ENCODE peak calls at places on chromosomes 6 and 20, in six cellular contexts. One of them, this sample, is unnamed.
A peak's percentile ranks its signal among the peaks of the same experiment; 100 is the strongest.

GRCh38 chr6:149007846-149008245 is 261.0 kb downstream of the UST start:
- DNase-seq in neuronal stem cell: no peak
- DNase-seq in NCI-H1417: no peak
- DNase-seq in B cell: no peak
- DNase-seq in SW480: no peak
- DNase-seq in GM20000: no peak
- DNase-seq in this sample: no peak

GRCh38 chr6:7882505-7883257 is 27.9 kb downstream of the TXNDC5 start:
- DNase-seq in neuronal stem cell: no peak
- DNase-seq in NCI-H1417: no peak
- DNase-seq in B cell: no peak
- DNase-seq in SW480: no peak
- DNase-seq in GM20000: no peak
- DNase-seq in this sample: no peak

GRCh38 chr6:126661646-126662045 is 321.7 kb downstream of the CENPW start:
- DNase-seq in neuronal stem cell: no peak
- DNase-seq in NCI-H1417: no peak
- DNase-seq in B cell: no peak
- DNase-seq in SW480: no peak
- DNase-seq in GM20000: no peak
- DNase-seq in this sample: no peak

GRCh38 chr6:168962886-168963285 is 290.8 kb downstream of the THBS2 start:
- DNase-seq in neuronal stem cell: no peak
- DNase-seq in NCI-H1417: no peak
- DNase-seq in B cell: no peak
- DNase-seq in SW480: no peak
- DNase-seq in GM20000: no peak
- DNase-seq in this sample: no peak

GRCh38 chr20:47125553-47126373 is 230.7 kb downstream of the ZMYND8 start:
- DNase-seq in neuronal stem cell: peak; percentile 69
- DNase-seq in NCI-H1417: peak; percentile 64
- DNase-seq in B cell: no peak
- DNase-seq in SW480: no peak
- DNase-seq in GM20000: no peak
- DNase-seq in this sample: no peak

GRCh38 chr6:27836783-27837635 is 75.2 kb downstream of the OR2B2 start:
- DNase-seq in neuronal stem cell: no peak
- DNase-seq in NCI-H1417: peak; percentile 91
- DNase-seq in B cell: peak; percentile 39
- DNase-seq in SW480: peak; percentile 93
- DNase-seq in GM20000: peak; percentile 51
- DNase-seq in this sample: peak; percentile 66

GRCh38 chr6:11795403-11795802 is 16.8 kb upstream of the ADTRP start:
- DNase-seq in neuronal stem cell: no peak
- DNase-seq in NCI-H1417: no peak
- DNase-seq in B cell: no peak
- DNase-seq in SW480: no peak
- DNase-seq in GM20000: no peak
- DNase-seq in this sample: no peak

GRCh38 chr6:14441371-14441781 is 323.8 kb downstream of the CD83 start:
- DNase-seq in neuronal stem cell: peak; percentile 68
- DNase-seq in NCI-H1417: peak; percentile 95
- DNase-seq in B cell: no peak
- DNase-seq in SW480: no peak
- DNase-seq in GM20000: no peak
- DNase-seq in this sample: no peak

GRCh38 chr6:79712144-79712543 is 81.0 kb downstream of the SH3BGRL2 start:
- DNase-seq in neuronal stem cell: no peak
- DNase-seq in NCI-H1417: no peak
- DNase-seq in B cell: no peak
- DNase-seq in SW480: no peak
- DNase-seq in GM20000: no peak
- DNase-seq in this sample: no peak

GRCh38 chr6:33592595-33593413 is 12.7 kb upstream of the BAK1 start:
- DNase-seq in neuronal stem cell: no peak
- DNase-seq in NCI-H1417: no peak
- DNase-seq in B cell: peak; percentile 85
- DNase-seq in SW480: peak; percentile 57
- DNase-seq in GM20000: peak; percentile 58
- DNase-seq in this sample: peak; percentile 75

GRCh38 chr6:117194978-117195377 is 70.4 kb upstream of the VGLL2 start:
- DNase-seq in neuronal stem cell: no peak
- DNase-seq in NCI-H1417: peak; percentile 60
- DNase-seq in B cell: no peak
- DNase-seq in SW480: no peak
- DNase-seq in GM20000: no peak
- DNase-seq in this sample: no peak

GRCh38 chr6:46888578-46888977 is 33.2 kb downstream of the ADGRF5 start:
- DNase-seq in neuronal stem cell: no peak
- DNase-seq in NCI-H1417: no peak
- DNase-seq in B cell: no peak
- DNase-seq in SW480: no peak
- DNase-seq in GM20000: no peak
- DNase-seq in this sample: no peak

GRCh38 chr6:108170607-108171290 is 4.9 kb downstream of the NR2E1 start:
- DNase-seq in neuronal stem cell: no peak
- DNase-seq in NCI-H1417: no peak
- DNase-seq in B cell: peak; percentile 37
- DNase-seq in SW480: no peak
- DNase-seq in GM20000: peak; percentile 44
- DNase-seq in this sample: no peak

GRCh38 chr6:125273965-125274364 is 27.8 kb downstream of the HDDC2 start:
- DNase-seq in neuronal stem cell: no peak
- DNase-seq in NCI-H1417: peak; percentile 17
- DNase-seq in B cell: no peak
- DNase-seq in SW480: no peak
- DNase-seq in GM20000: no peak
- DNase-seq in this sample: no peak

GRCh38 chr6:39938773-39939381 is 4.6 kb upstream of the MOCS1 start:
- DNase-seq in neuronal stem cell: no peak
- DNase-seq in NCI-H1417: no peak
- DNase-seq in B cell: no peak
- DNase-seq in SW480: peak; percentile 22
- DNase-seq in GM20000: no peak
- DNase-seq in this sample: no peak

GRCh38 chr20:53748821-53749402 is 155.3 kb upstream of the ZNF217 start:
- DNase-seq in neuronal stem cell: no peak
- DNase-seq in NCI-H1417: no peak
- DNase-seq in B cell: no peak
- DNase-seq in SW480: peak; percentile 82
- DNase-seq in GM20000: no peak
- DNase-seq in this sample: no peak

GRCh38 chr6:89412071-89413005 is at the start of gene RRAGD:
- DNase-seq in neuronal stem cell: no peak
- DNase-seq in NCI-H1417: peak; percentile 80
- DNase-seq in B cell: peak; percentile 88
- DNase-seq in SW480: peak; percentile 69
- DNase-seq in GM20000: peak; percentile 93
- DNase-seq in this sample: peak; percentile 87

GRCh38 chr6:104633125-104633524 is 226.6 kb downstream of the HACE1 start:
- DNase-seq in neuronal stem cell: no peak
- DNase-seq in NCI-H1417: no peak
- DNase-seq in B cell: no peak
- DNase-seq in SW480: no peak
- DNase-seq in GM20000: no peak
- DNase-seq in this sample: no peak

GRCh38 chr6:150452642-150453243 is 83.9 kb downstream of the IYD start:
- DNase-seq in neuronal stem cell: peak; percentile 9
- DNase-seq in NCI-H1417: no peak
- DNase-seq in B cell: no peak
- DNase-seq in SW480: no peak
- DNase-seq in GM20000: no peak
- DNase-seq in this sample: no peak

GRCh38 chr6:152669894-152670293 is 27.8 kb upstream of the MYCT1 start:
- DNase-seq in neuronal stem cell: no peak
- DNase-seq in NCI-H1417: peak; percentile 50
- DNase-seq in B cell: no peak
- DNase-seq in SW480: peak; percentile 36
- DNase-seq in GM20000: no peak
- DNase-seq in this sample: peak; percentile 16

GRCh38 chr6:149965191-149966020 is 1.7 kb downstream of the ULBP1 start:
- DNase-seq in neuronal stem cell: no peak
- DNase-seq in NCI-H1417: peak; percentile 21
- DNase-seq in B cell: peak; percentile 56
- DNase-seq in SW480: no peak
- DNase-seq in GM20000: peak; percentile 47
- DNase-seq in this sample: peak; percentile 47

GRCh38 chr6:155126727-155127439 is 131.8 kb downstream of the TIAM2 start:
- DNase-seq in neuronal stem cell: no peak
- DNase-seq in NCI-H1417: no peak
- DNase-seq in B cell: no peak
- DNase-seq in SW480: peak; percentile 93
- DNase-seq in GM20000: peak; percentile 20
- DNase-seq in this sample: peak; percentile 42

GRCh38 chr6:36443951-36444428 is 1.2 kb downstream of the KCTD20 start:
- DNase-seq in neuronal stem cell: no peak
- DNase-seq in NCI-H1417: peak; percentile 61
- DNase-seq in B cell: peak; percentile 10
- DNase-seq in SW480: peak; percentile 44
- DNase-seq in GM20000: peak; percentile 34
- DNase-seq in this sample: peak; percentile 38

GRCh38 chr6:105816875-105817274 is 269.3 kb upstream of the PRDM1 start:
- DNase-seq in neuronal stem cell: no peak
- DNase-seq in NCI-H1417: no peak
- DNase-seq in B cell: no peak
- DNase-seq in SW480: no peak
- DNase-seq in GM20000: no peak
- DNase-seq in this sample: no peak

GRCh38 chr20:46293084-46293483 is 15.2 kb downstream of the CDH22 start:
- DNase-seq in neuronal stem cell: peak; percentile 73
- DNase-seq in NCI-H1417: no peak
- DNase-seq in B cell: no peak
- DNase-seq in SW480: peak; percentile 63
- DNase-seq in GM20000: no peak
- DNase-seq in this sample: no peak

GRCh38 chr6:99424022-99424421 is 1.1 kb downstream of the PNISR start:
- DNase-seq in neuronal stem cell: no peak
- DNase-seq in NCI-H1417: no peak
- DNase-seq in B cell: no peak
- DNase-seq in SW480: no peak
- DNase-seq in GM20000: no peak
- DNase-seq in this sample: no peak

GRCh38 chr20:25339608-25340007 is 51.0 kb downstream of the ABHD12 start:
- DNase-seq in neuronal stem cell: no peak
- DNase-seq in NCI-H1417: no peak
- DNase-seq in B cell: no peak
- DNase-seq in SW480: no peak
- DNase-seq in GM20000: no peak
- DNase-seq in this sample: peak; percentile 5

GRCh38 chr6:42870145-42870936 is 9.1 kb upstream of the RPL7L1 start:
- DNase-seq in neuronal stem cell: no peak
- DNase-seq in NCI-H1417: no peak
- DNase-seq in B cell: no peak
- DNase-seq in SW480: no peak
- DNase-seq in GM20000: no peak
- DNase-seq in this sample: no peak

GRCh38 chr20:11553603-11554002 is 364.1 kb upstream of the BTBD3 start:
- DNase-seq in neuronal stem cell: no peak
- DNase-seq in NCI-H1417: peak; percentile 75
- DNase-seq in B cell: no peak
- DNase-seq in SW480: peak; percentile 23
- DNase-seq in GM20000: no peak
- DNase-seq in this sample: no peak

GRCh38 chr6:110621061-110621460 is 144.6 kb upstream of the SLC22A16 start:
- DNase-seq in neuronal stem cell: no peak
- DNase-seq in NCI-H1417: no peak
- DNase-seq in B cell: no peak
- DNase-seq in SW480: no peak
- DNase-seq in GM20000: no peak
- DNase-seq in this sample: no peak

GRCh38 chr20:51350941-51351631 is 191.4 kb downstream of the NFATC2 start:
- DNase-seq in neuronal stem cell: no peak
- DNase-seq in NCI-H1417: no peak
- DNase-seq in B cell: no peak
- DNase-seq in SW480: no peak
- DNase-seq in GM20000: no peak
- DNase-seq in this sample: no peak

GRCh38 chr20:44888226-44889103 is 3.0 kb downstream of the YWHAB start:
- DNase-seq in neuronal stem cell: no peak
- DNase-seq in NCI-H1417: no peak
- DNase-seq in B cell: no peak
- DNase-seq in SW480: no peak
- DNase-seq in GM20000: no peak
- DNase-seq in this sample: no peak

GRCh38 chr6:116975600-116975999 is 98.6 kb downstream of the RFX6 start:
- DNase-seq in neuronal stem cell: no peak
- DNase-seq in NCI-H1417: no peak
- DNase-seq in B cell: no peak
- DNase-seq in SW480: no peak
- DNase-seq in GM20000: no peak
- DNase-seq in this sample: no peak

GRCh38 chr6:16999486-17000436 is 102.1 kb upstream of the STMND1 start:
- DNase-seq in neuronal stem cell: no peak
- DNase-seq in NCI-H1417: no peak
- DNase-seq in B cell: no peak
- DNase-seq in SW480: no peak
- DNase-seq in GM20000: no peak
- DNase-seq in this sample: no peak

GRCh38 chr6:47932575-47932974 is 150.7 kb downstream of the OPN5 start:
- DNase-seq in neuronal stem cell: no peak
- DNase-seq in NCI-H1417: no peak
- DNase-seq in B cell: no peak
- DNase-seq in SW480: no peak
- DNase-seq in GM20000: no peak
- DNase-seq in this sample: no peak

GRCh38 chr6:90820436-90820835 is 233.6 kb upstream of the MAP3K7 start:
- DNase-seq in neuronal stem cell: no peak
- DNase-seq in NCI-H1417: no peak
- DNase-seq in B cell: no peak
- DNase-seq in SW480: no peak
- DNase-seq in GM20000: no peak
- DNase-seq in this sample: no peak

GRCh38 chr20:19582782-19583181 is 175.3 kb upstream of the RIN2 start:
- DNase-seq in neuronal stem cell: no peak
- DNase-seq in NCI-H1417: no peak
- DNase-seq in B cell: no peak
- DNase-seq in SW480: no peak
- DNase-seq in GM20000: no peak
- DNase-seq in this sample: no peak

This sample was measured in GM13976.